ENCODE peak calls at places on chromosomes 3 and 15, in six cellular contexts. One of them, this sample, is unnamed.

GRCh38 chr3:149613988-149614387 is 43.8 kb downstream of the WWTR1 start:
- DNase-seq in brain microvascular endothelial cell: no peak
- DNase-seq in breast epithelium: no peak
- DNase-seq in HL-60: no peak
- DNase-seq in fibroblast of the aortic adventitia: no peak
- DNase-seq in heart left ventricle: no peak
- DNase-seq in this sample: no peak

GRCh38 chr15:80418892-80419537 is 14.8 kb downstream of the ARNT2 start:
- DNase-seq in brain microvascular endothelial cell: peak
- DNase-seq in breast epithelium: no peak
- DNase-seq in HL-60: no peak
- DNase-seq in fibroblast of the aortic adventitia: peak
- DNase-seq in heart left ventricle: no peak
- DNase-seq in this sample: peak

GRCh38 chr3:183252973-183253363 is at the start of gene B3GNT5:
- DNase-seq in brain microvascular endothelial cell: no peak
- DNase-seq in breast epithelium: no peak
- DNase-seq in HL-60: no peak
- DNase-seq in fibroblast of the aortic adventitia: no peak
- DNase-seq in heart left ventricle: peak
- DNase-seq in this sample: peak

GRCh38 chr3:15557511-15557946 is 36.0 kb upstream of the COLQ start:
- DNase-seq in brain microvascular endothelial cell: peak
- DNase-seq in breast epithelium: no peak
- DNase-seq in HL-60: peak
- DNase-seq in fibroblast of the aortic adventitia: peak
- DNase-seq in heart left ventricle: no peak
- DNase-seq in this sample: peak

GRCh38 chr15:34341922-34342736 is 807 bp downstream of the NOP10 start:
- DNase-seq in brain microvascular endothelial cell: no peak
- DNase-seq in breast epithelium: no peak
- DNase-seq in HL-60: no peak
- DNase-seq in fibroblast of the aortic adventitia: no peak
- DNase-seq in heart left ventricle: no peak
- DNase-seq in this sample: no peak

GRCh38 chr3:126511291-126511690 is 6.3 kb downstream of the UROC1 start:
- DNase-seq in brain microvascular endothelial cell: no peak
- DNase-seq in breast epithelium: no peak
- DNase-seq in HL-60: no peak
- DNase-seq in fibroblast of the aortic adventitia: no peak
- DNase-seq in heart left ventricle: peak
- DNase-seq in this sample: no peak

GRCh38 chr15:41535529-41535928 is 8.5 kb downstream of the RPAP1 start:
- DNase-seq in brain microvascular endothelial cell: no peak
- DNase-seq in breast epithelium: no peak
- DNase-seq in HL-60: no peak
- DNase-seq in fibroblast of the aortic adventitia: no peak
- DNase-seq in heart left ventricle: no peak
- DNase-seq in this sample: no peak

GRCh38 chr3:149605902-149606301 is 51.9 kb downstream of the WWTR1 start:
- DNase-seq in brain microvascular endothelial cell: peak
- DNase-seq in breast epithelium: no peak
- DNase-seq in HL-60: no peak
- DNase-seq in fibroblast of the aortic adventitia: peak
- DNase-seq in heart left ventricle: no peak
- DNase-seq in this sample: peak

GRCh38 chr3:101066776-101067175 is 73.6 kb upstream of the ABI3BP start:
- DNase-seq in brain microvascular endothelial cell: peak
- DNase-seq in breast epithelium: no peak
- DNase-seq in HL-60: no peak
- DNase-seq in fibroblast of the aortic adventitia: peak
- DNase-seq in heart left ventricle: no peak
- DNase-seq in this sample: peak

GRCh38 chr3:58585994-58586393 is 8.8 kb upstream of the FAM107A start:
- DNase-seq in brain microvascular endothelial cell: no peak
- DNase-seq in breast epithelium: no peak
- DNase-seq in HL-60: no peak
- DNase-seq in fibroblast of the aortic adventitia: no peak
- DNase-seq in heart left ventricle: no peak
- DNase-seq in this sample: no peak

GRCh38 chr3:107206141-107206540 is 171.1 kb upstream of the CCDC54 start:
- DNase-seq in brain microvascular endothelial cell: peak
- DNase-seq in breast epithelium: no peak
- DNase-seq in HL-60: no peak
- DNase-seq in fibroblast of the aortic adventitia: peak
- DNase-seq in heart left ventricle: no peak
- DNase-seq in this sample: peak

GRCh38 chr3:15973930-15974329 is 176.2 kb upstream of the ANKRD28 start:
- DNase-seq in brain microvascular endothelial cell: no peak
- DNase-seq in breast epithelium: no peak
- DNase-seq in HL-60: no peak
- DNase-seq in fibroblast of the aortic adventitia: no peak
- DNase-seq in heart left ventricle: no peak
- DNase-seq in this sample: no peak

GRCh38 chr3:99066863-99067262 is 165.4 kb upstream of the DCBLD2 start:
- DNase-seq in brain microvascular endothelial cell: no peak
- DNase-seq in breast epithelium: no peak
- DNase-seq in HL-60: no peak
- DNase-seq in fibroblast of the aortic adventitia: no peak
- DNase-seq in heart left ventricle: no peak
- DNase-seq in this sample: no peak

GRCh38 chr15:89654311-89654761 is 931 bp downstream of the KIF7 start:
- DNase-seq in brain microvascular endothelial cell: no peak
- DNase-seq in breast epithelium: peak
- DNase-seq in HL-60: no peak
- DNase-seq in fibroblast of the aortic adventitia: peak
- DNase-seq in heart left ventricle: no peak
- DNase-seq in this sample: peak

GRCh38 chr3:177228601-177229190 is 31.4 kb upstream of the TBL1XR1 start:
- DNase-seq in brain microvascular endothelial cell: no peak
- DNase-seq in breast epithelium: no peak
- DNase-seq in HL-60: no peak
- DNase-seq in fibroblast of the aortic adventitia: no peak
- DNase-seq in heart left ventricle: no peak
- DNase-seq in this sample: no peak

GRCh38 chr15:73660455-73660854 is 23.7 kb upstream of the CD276 start:
- DNase-seq in brain microvascular endothelial cell: no peak
- DNase-seq in breast epithelium: no peak
- DNase-seq in HL-60: no peak
- DNase-seq in fibroblast of the aortic adventitia: no peak
- DNase-seq in heart left ventricle: no peak
- DNase-seq in this sample: no peak

GRCh38 chr3:139113766-139114165 is 69.1 kb upstream of the PRR23C start:
- DNase-seq in brain microvascular endothelial cell: no peak
- DNase-seq in breast epithelium: no peak
- DNase-seq in HL-60: no peak
- DNase-seq in fibroblast of the aortic adventitia: no peak
- DNase-seq in heart left ventricle: no peak
- DNase-seq in this sample: no peak

GRCh38 chr3:184320099-184320445 is 5.7 kb downstream of the EIF4G1 start:
- DNase-seq in brain microvascular endothelial cell: peak
- DNase-seq in breast epithelium: peak
- DNase-seq in HL-60: no peak
- DNase-seq in fibroblast of the aortic adventitia: peak
- DNase-seq in heart left ventricle: peak
- DNase-seq in this sample: peak

GRCh38 chr15:51677453-51677852 is 3.9 kb upstream of the SCG3 start:
- DNase-seq in brain microvascular endothelial cell: no peak
- DNase-seq in breast epithelium: no peak
- DNase-seq in HL-60: no peak
- DNase-seq in fibroblast of the aortic adventitia: no peak
- DNase-seq in heart left ventricle: no peak
- DNase-seq in this sample: no peak

GRCh38 chr15:58065445-58066041 is at the start of gene ALDH1A2:
- DNase-seq in brain microvascular endothelial cell: no peak
- DNase-seq in breast epithelium: no peak
- DNase-seq in HL-60: no peak
- DNase-seq in fibroblast of the aortic adventitia: no peak
- DNase-seq in heart left ventricle: peak
- DNase-seq in this sample: peak

GRCh38 chr15:66472176-66472999 is 25.2 kb downstream of the SNAPC5 start:
- DNase-seq in brain microvascular endothelial cell: no peak
- DNase-seq in breast epithelium: no peak
- DNase-seq in HL-60: no peak
- DNase-seq in fibroblast of the aortic adventitia: peak
- DNase-seq in heart left ventricle: peak
- DNase-seq in this sample: no peak

GRCh38 chr3:185270262-185270955 is 16.6 kb upstream of the EHHADH start:
- DNase-seq in brain microvascular endothelial cell: peak
- DNase-seq in breast epithelium: no peak
- DNase-seq in HL-60: no peak
- DNase-seq in fibroblast of the aortic adventitia: peak
- DNase-seq in heart left ventricle: no peak
- DNase-seq in this sample: peak

GRCh38 chr3:177781686-177782161 is 584.4 kb upstream of the TBL1XR1 start:
- DNase-seq in brain microvascular endothelial cell: peak
- DNase-seq in breast epithelium: no peak
- DNase-seq in HL-60: no peak
- DNase-seq in fibroblast of the aortic adventitia: peak
- DNase-seq in heart left ventricle: peak
- DNase-seq in this sample: peak

GRCh38 chr3:124263168-124263567 is 271.2 kb upstream of the ROPN1 start:
- DNase-seq in brain microvascular endothelial cell: peak
- DNase-seq in breast epithelium: no peak
- DNase-seq in HL-60: no peak
- DNase-seq in fibroblast of the aortic adventitia: peak
- DNase-seq in heart left ventricle: no peak
- DNase-seq in this sample: peak

GRCh38 chr3:48301814-48302194 is 31.7 kb downstream of the SPINK8 start:
- DNase-seq in brain microvascular endothelial cell: peak
- DNase-seq in breast epithelium: no peak
- DNase-seq in HL-60: no peak
- DNase-seq in fibroblast of the aortic adventitia: peak
- DNase-seq in heart left ventricle: peak
- DNase-seq in this sample: peak

GRCh38 chr15:68729789-68730201 is 90.9 kb downstream of the ANP32A start:
- DNase-seq in brain microvascular endothelial cell: no peak
- DNase-seq in breast epithelium: no peak
- DNase-seq in HL-60: no peak
- DNase-seq in fibroblast of the aortic adventitia: peak
- DNase-seq in heart left ventricle: peak
- DNase-seq in this sample: peak

GRCh38 chr3:31503456-31503855 is 29.3 kb upstream of the STT3B start:
- DNase-seq in brain microvascular endothelial cell: no peak
- DNase-seq in breast epithelium: no peak
- DNase-seq in HL-60: no peak
- DNase-seq in fibroblast of the aortic adventitia: no peak
- DNase-seq in heart left ventricle: no peak
- DNase-seq in this sample: no peak

GRCh38 chr3:39188271-39189149 is 3.9 kb downstream of the XIRP1 start:
- DNase-seq in brain microvascular endothelial cell: no peak
- DNase-seq in breast epithelium: no peak
- DNase-seq in HL-60: no peak
- DNase-seq in fibroblast of the aortic adventitia: no peak
- DNase-seq in heart left ventricle: no peak
- DNase-seq in this sample: no peak
- H3K4me3 ChIP-seq in brain microvascular endothelial cell: no peak
- H3K4me3 ChIP-seq in breast epithelium: no peak
- H3K4me3 ChIP-seq in HL-60: no peak
- H3K4me3 ChIP-seq in fibroblast of the aortic adventitia: no peak
- H3K4me3 ChIP-seq in heart left ventricle: no peak
- H3K4me3 ChIP-seq in this sample: no peak

DNA sequence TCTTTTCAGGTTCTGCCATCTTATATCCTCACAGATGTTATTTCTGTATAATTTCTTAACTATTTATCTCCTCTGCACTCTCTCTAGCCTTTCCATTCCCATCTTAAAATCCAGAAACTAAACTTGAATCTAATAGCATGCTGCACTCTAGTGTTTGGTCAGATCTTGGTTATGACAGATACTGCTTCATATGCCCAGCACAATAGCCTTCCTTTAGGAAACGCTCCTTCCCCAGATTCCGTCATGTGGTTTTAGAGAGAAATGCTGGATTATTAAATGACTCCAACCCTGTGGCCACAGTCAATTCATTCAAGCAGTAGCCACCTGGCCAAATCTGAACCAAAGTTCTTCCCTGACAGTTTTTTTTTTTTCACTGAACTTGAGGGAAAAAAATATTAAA is 19.4 kb downstream of the RASGRP1 start:
- DNase-seq in brain microvascular endothelial cell: no peak
- DNase-seq in breast epithelium: no peak
- DNase-seq in HL-60: no peak
- DNase-seq in fibroblast of the aortic adventitia: peak
- DNase-seq in heart left ventricle: no peak
- DNase-seq in this sample: no peak
- TF ChIP-seq CTCF in brain microvascular endothelial cell: peak
- TF ChIP-seq CTCF in breast epithelium: no peak
- TF ChIP-seq CTCF in HL-60: no peak
- TF ChIP-seq CTCF in fibroblast of the aortic adventitia: no peak
- TF ChIP-seq CTCF in heart left ventricle: no peak
- TF ChIP-seq CTCF in this sample: no peak

DNA sequence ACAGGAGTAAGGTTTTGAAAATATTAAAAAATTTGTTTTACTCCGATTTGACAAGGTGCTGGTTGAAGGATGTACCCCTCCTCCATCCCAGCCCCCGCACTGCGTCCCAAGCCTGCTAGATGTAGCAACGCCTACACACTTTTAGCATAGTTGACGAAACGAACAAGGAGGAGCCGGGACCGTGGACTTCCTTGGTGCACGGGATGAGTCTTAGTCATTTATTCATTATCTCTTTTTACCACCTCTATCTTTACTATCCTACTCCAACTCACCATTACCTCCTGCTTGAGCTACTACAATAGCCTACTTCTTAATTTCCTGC is 10.6 kb downstream of the PRICKLE2 start:
- DNase-seq in brain microvascular endothelial cell: no peak
- DNase-seq in breast epithelium: no peak
- DNase-seq in HL-60: no peak
- DNase-seq in fibroblast of the aortic adventitia: peak
- DNase-seq in heart left ventricle: no peak
- DNase-seq in this sample: no peak
- H3K4me3 ChIP-seq in brain microvascular endothelial cell: peak
- H3K4me3 ChIP-seq in breast epithelium: peak
- H3K4me3 ChIP-seq in HL-60: no peak
- H3K4me3 ChIP-seq in fibroblast of the aortic adventitia: peak
- H3K4me3 ChIP-seq in heart left ventricle: peak
- H3K4me3 ChIP-seq in this sample: peak

DNA sequence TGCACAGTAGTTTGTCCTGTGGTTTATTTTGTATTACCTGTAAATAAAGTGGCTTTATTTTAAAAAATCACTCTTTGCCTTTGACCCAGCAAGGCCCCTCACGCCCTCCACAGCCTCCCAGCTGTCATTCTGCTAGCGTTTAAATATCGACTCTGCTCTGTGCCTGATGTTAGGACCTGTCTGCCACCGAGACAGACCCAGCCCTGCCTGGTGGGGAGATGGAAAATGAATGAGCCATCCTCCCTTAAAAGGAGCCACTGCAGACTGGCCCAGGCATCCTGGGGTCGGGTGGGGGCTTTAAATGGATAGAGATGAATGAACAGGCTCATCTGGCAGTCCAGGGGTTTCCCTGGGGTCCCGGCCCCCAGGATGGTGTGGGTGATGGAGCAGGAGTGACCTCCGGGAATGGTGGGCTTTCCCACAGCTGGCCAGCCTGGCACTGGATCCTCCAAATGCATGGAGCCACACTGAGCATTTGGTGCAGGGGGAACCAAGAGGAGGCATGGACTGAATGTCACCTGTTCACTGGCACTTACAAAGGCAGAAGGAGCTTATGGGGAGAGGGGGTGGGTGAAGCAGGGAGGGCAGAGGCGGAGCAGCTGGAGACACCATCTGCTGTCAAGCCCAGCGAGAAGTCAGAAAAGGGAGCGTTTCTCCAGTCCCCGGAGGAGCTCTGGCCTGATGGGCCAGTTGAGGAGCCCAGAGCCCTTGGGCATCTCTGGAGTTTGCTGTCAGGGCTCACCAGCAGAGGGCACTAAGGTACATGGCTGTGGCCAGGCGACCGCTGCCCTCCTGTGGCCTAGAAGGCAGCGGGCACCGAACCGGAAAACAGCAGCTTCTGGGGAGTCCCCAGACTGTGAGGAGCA is 11.9 kb downstream of the GRM2 start:
- DNase-seq in brain microvascular endothelial cell: peak
- DNase-seq in breast epithelium: no peak
- DNase-seq in HL-60: peak
- DNase-seq in fibroblast of the aortic adventitia: peak
- DNase-seq in heart left ventricle: peak
- DNase-seq in this sample: peak
- TF ChIP-seq CTCF in brain microvascular endothelial cell: peak
- TF ChIP-seq CTCF in breast epithelium: peak
- TF ChIP-seq CTCF in HL-60: peak
- TF ChIP-seq CTCF in fibroblast of the aortic adventitia: peak
- TF ChIP-seq CTCF in heart left ventricle: peak
- TF ChIP-seq CTCF in this sample: peak